ENCODE peak calls at places on chromosomes 2 and 18, in six cellular contexts. S is heart right ventricle, I is cardiac muscle cell, D is thoracic aorta, U is AG10803, F is HL-60. O is an unnamed sample.

GRCh38 chr2:156982615-156983014 is 274.9 kb upstream of the GALNT5 start:
- DNase-seq in S (no peak), I (no peak), D (no peak), U (no peak), F (no peak), O (no peak)

GRCh38 chr2:230321031-230321430 is 6.0 kb upstream of the SP140L start:
- DNase-seq in S (no peak), I (no peak), D (no peak), U (no peak), F (no peak), O (no peak)

GRCh38 chr2:161307676-161308075 is 549 bp upstream of the PSMD14 start:
- DNase-seq in S (no peak), I (no peak), D (no peak), U (no peak), F (no peak), O (no peak)

GRCh38 chr18:29979884-29980283 is 1062.7 kb downstream of the DSC3 start:
- DNase-seq in S (no peak), I (peak), D (no peak), U (no peak), F (no peak), O (peak)

GRCh38 chr2:165425556-165425955 is 43.9 kb upstream of the CSRNP3 start:
- DNase-seq in S (no peak), I (no peak), D (no peak), U (no peak), F (no peak), O (no peak)

GRCh38 chr2:218289639-218290315 is 2.5 kb downstream of the TMBIM1 start:
- DNase-seq in S (no peak), I (peak), D (no peak), U (peak), F (no peak), O (peak)

GRCh38 chr2:240255811-240256703 is 115.6 kb upstream of the OTOS start:
- DNase-seq in S (no peak), I (no peak), D (no peak), U (no peak), F (no peak), O (no peak)

GRCh38 chr2:30721241-30721640 is 86.0 kb downstream of the CAPN13 start:
- DNase-seq in S (no peak), I (no peak), D (no peak), U (no peak), F (no peak), O (no peak)

DNA sequence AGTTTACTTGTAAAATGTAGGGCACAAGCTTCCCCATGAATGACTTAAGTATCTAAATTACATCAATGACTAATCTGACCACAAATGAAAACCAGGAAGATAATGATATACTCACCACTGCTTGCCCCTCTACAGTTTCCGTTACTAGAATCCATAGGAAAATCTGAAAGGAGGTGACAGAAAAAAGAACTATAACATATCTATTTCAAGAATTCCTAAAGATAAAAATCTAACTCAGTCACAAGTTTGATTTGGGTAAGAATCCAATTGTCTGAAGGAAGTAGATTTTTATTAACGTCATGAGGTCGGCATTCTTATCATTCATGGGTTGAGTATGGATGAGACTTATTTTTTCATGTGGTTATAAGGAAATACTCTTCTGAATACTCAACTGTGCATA is 7.8 kb downstream of the FRZB start:
- DNase-seq in S (no peak), I (no peak), D (no peak), U (no peak), F (no peak), O (no peak)
- H3K4me3 ChIP-seq in S (no peak), I (no peak), D (no peak), U (no peak), F (no peak), O (no peak)

GRCh38 chr2:158128168-158128973 is 26.7 kb downstream of the UPP2 start:
- DNase-seq in S (no peak), I (no peak), D (no peak), U (no peak), F (no peak), O (no peak)
- TF ChIP-seq CTCF in S (no peak), I (no peak), D (no peak), U (no peak), F (no peak), O (no peak)

GRCh38 chr2:100818003-100818605 is 1.8 kb upstream of the NPAS2 start:
- DNase-seq in S (no peak), I (peak), D (no peak), U (no peak), F (no peak), O (peak)
- H3K4me3 ChIP-seq in S (peak), I (peak), D (peak), U (peak), F (no peak), O (peak)

GRCh38 chr2:96604104-96604503 is 34.0 kb downstream of the KANSL3 start:
- DNase-seq in S (no peak), I (no peak), D (no peak), U (no peak), F (no peak), O (no peak)

GRCh38 chr2:96601382-96602292 is 36.5 kb downstream of the KANSL3 start:
- DNase-seq in S (no peak), I (no peak), D (no peak), U (no peak), F (no peak), O (no peak)

GRCh38 chr2:96596596-96596995 is 41.5 kb downstream of the KANSL3 start:
- DNase-seq in S (no peak), I (no peak), D (no peak), U (no peak), F (no peak), O (no peak)

GRCh38 chr2:96599941-96600340 is 38.2 kb downstream of the KANSL3 start:
- DNase-seq in S (no peak), I (no peak), D (no peak), U (no peak), F (no peak), O (no peak)

GRCh38 chr2:96602330-96602823 is 35.7 kb downstream of the KANSL3 start:
- DNase-seq in S (no peak), I (no peak), D (no peak), U (no peak), F (no peak), O (no peak)
- TF ChIP-seq CTCF in S (no peak), I (no peak), D (no peak), U (no peak), F (no peak), O (no peak)

DNA sequence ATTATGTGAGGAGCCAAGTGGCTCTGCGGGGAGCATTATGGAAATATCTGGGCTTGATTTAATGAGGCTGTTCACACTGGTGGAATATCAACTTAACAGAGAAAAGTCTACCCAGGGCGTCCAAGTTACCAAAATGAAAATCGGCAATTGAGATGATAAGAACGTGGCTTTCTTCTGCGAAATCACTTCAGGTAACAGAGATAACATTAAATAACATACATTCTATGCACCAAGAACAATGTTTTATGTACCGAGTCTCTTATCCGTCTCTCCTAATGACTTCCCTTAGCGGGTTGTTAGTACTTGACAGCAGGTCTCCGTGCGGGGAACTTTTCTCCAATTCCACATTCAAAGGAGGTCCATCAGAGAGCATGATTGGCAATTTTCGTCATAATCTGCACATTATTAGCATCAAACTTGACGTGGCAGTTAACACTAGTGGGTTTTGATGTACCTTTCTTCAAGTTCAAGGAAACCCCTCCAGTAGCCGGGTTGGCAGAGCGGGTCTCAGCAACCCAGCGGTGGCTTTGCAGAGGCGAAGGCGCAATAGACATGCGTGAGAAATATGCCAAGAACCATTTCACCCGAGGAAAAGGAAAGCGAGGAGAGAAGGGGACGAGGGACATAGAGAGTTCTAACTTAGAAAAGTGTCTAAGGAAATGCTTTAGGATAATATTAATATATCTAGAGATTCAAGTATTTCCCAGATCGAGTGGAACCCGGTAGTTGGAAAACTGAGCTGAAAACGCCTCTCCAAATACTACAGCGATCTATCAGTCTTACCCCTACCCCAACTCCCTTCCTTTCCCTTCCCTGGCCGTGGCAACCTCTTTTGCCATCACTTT is 5.1 kb downstream of the EVX2 start:
- DNase-seq in S (no peak), I (no peak), D (no peak), U (no peak), F (no peak), O (no peak)
- H3K4me3 ChIP-seq in S (no peak), I (peak), D (no peak), U (no peak), F (no peak), O (no peak)

DNA sequence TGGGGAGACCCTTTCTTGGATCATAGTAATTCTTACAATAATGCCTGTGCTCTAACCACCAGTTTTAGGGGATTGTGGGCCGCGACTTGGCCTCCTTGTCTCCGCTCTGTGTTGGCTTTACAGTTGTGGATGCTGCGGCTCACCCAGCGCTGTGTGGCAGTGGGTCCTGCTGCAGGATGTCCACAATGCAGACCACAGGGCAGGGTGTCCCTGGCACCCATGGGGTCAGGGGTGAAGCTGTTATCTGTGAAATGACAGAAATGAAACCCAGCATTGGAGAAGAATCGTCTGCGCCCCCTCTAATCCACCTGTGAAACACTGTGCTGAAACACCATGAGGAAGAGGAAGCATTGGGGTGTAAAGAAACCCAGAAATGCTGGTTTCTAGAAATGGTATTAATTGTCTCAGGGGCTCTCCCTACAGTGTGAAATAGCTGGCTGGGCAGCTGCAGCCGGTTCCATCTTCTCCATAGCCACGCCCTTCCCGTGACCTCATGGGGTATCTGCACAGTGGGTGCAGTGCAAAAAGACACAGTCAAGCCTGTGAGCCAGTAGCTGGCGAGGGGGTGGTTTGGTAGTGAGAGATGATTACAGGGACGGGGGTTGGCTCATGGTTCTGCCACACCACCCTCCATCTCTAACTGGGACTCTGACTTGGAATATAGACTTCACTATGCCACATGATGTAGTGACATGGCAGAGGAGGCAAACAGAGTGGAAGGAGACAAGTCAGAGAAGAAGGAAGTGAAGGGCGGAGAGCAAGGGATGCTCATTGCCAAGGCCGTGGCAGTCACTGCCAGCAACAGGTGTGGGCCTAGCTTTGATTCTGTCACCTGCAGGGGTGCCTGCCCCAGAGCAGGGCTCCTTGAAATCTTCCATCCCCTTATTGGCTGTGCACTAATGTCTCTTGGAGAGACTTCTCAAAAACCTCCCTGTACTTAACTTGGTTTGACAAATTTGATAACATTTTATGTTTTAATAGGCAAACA is 16.2 kb downstream of the INPP4A start:
- DNase-seq in S (peak), I (no peak), D (no peak), U (no peak), F (peak), O (no peak)
- TF ChIP-seq CTCF in S (no peak), I (no peak), D (no peak), U (no peak), F (no peak), O (no peak)

DNA sequence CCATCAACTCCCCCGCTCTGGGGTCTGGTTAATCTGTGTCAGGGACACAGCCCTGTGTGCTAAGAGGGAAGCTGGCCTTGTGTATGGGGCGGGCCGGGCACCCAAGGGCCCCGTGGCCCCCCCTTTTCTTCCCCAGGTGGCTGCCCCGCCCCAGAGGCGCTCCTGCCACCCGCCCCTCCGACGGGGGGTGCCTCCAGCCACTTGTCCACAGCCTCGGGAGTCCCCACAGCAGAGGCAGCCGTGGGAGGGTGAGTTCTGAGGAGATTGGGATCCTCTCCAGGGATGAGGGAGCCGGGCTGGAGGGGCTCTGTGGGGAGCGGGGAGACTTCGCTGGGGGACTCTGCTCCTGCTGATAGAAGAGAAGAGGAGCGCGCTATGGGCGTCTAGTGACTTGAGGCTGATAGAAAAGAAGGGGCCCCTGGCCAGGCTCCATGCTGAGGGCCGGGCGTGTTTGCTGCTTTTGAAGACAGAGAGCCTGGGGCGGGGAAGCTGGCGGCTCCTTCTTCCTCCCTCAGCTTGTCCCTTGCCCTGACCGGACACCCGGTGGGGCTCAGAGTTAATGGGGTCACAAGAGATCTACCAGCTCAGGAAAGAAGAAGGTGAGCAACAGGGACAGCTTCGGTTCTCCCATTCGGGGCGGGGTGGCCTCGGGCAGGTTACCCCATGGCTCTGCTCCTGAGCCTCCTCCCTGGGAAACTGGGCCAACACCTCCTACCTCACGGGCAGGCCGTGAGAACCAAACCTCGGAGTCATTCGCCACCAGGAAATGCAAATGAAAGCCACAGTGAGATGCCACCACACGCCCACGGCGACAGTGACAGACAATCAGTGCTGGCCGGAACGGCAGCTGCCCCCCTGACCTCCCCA is 89.4 kb upstream of the TAF1B start:
- DNase-seq in S (no peak), I (no peak), D (no peak), U (no peak), F (no peak), O (no peak)
- H3K4me3 ChIP-seq in S (peak), I (no peak), D (peak), U (no peak), F (no peak), O (no peak)

GRCh38 chr2:10432315-10433181 is 15.6 kb downstream of the ODC1 start:
- DNase-seq in S (no peak), I (no peak), D (no peak), U (no peak), F (no peak), O (no peak)
- TF ChIP-seq CTCF in S (no peak), I (no peak), D (no peak), U (no peak), F (no peak), O (no peak)

GRCh38 chr2:236176951-236177350 is 8.8 kb upstream of the GBX2 start:
- DNase-seq in S (no peak), I (no peak), D (no peak), U (no peak), F (no peak), O (no peak)

GRCh38 chr2:236179653-236180500 is 11.7 kb upstream of the GBX2 start:
- DNase-seq in S (no peak), I (peak), D (no peak), U (peak), F (no peak), O (peak)

GRCh38 chr2:236178921-236179652 is 10.9 kb upstream of the GBX2 start:
- DNase-seq in S (no peak), I (no peak), D (no peak), U (no peak), F (no peak), O (peak)

GRCh38 chr2:236177604-236177966 is 9.4 kb upstream of the GBX2 start:
- DNase-seq in S (no peak), I (peak), D (no peak), U (peak), F (no peak), O (peak)

DNA sequence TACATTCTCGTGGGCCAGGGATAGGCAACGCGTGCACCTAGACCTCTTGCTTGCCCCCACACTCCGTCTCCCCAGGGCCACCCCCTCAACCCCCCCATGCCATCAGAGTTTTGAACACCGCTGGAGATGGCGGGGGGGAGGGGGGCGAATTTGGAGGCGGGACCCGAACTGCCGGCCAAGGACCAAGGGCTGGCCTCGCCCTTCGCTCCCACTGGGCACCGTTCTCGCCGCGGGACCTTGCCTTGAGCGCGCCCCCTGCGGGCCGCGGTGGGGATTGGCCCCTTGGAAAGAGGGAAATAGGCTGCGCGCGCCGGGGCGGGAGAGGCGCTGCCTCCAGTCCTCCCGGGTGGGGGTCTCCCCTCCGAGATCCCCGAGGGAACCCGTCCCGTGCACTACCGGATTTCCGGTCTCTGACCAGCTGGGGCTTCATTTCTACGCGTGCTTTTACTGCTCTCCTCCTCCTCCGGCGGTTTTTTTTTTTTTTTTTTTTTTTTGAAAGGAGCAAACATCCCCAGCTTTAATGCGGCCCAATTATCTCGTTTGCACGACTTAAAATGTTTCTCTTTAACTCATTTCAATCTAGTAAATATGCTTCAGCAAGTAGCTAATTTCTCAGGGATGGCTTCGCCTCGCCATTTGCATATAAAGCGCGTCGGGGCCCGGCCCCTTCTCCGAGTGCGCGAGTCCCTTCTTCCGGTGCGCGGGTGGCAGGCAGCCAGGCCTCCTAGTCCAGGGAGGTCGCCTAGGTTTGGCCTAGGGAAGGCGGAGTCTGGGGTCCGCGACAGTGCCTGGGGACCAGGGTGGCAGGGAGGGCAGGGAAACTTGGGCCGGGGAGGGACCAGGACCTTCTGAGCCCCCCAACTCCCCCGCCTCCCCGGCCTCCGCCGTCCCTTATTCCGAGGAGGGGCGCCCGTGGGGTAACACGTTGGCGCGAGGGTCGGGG is 10.1 kb upstream of the GBX2 start:
- DNase-seq in S (peak), I (peak), D (no peak), U (peak), F (no peak), O (peak)
- H3K4me3 ChIP-seq in S (peak), I (peak), D (peak), U (peak), F (no peak), O (peak)

GRCh38 chr2:50476174-50476573 is 555.8 kb downstream of the NRXN1 start:
- DNase-seq in S (no peak), I (no peak), D (no peak), U (no peak), F (no peak), O (no peak)
- TF ChIP-seq CTCF in S (no peak), I (no peak), D (no peak), U (no peak), F (no peak), O (no peak)

O was measured in fibroblast of pulmonary artery.